ENCODE peak calls at places on chromosome 10, in four cellular contexts. X is K562, I is GM12878, Z is HepG2. O is an unnamed sample.

GRCh38 chr10:82037076-82037475 is 162.1 kb downstream of the NRG3 start:
- DNase-seq in X (no peak), I (no peak), Z (no peak), O (no peak)

GRCh38 chr10:93554760-93555432 is 11.6 kb upstream of the FFAR4 start:
- DNase-seq in X (peak), I (no peak), Z (peak), O (peak)

GRCh38 chr10:31051703-31052102 is 20.0 kb upstream of the ZNF438 start:
- DNase-seq in X (no peak), I (no peak), Z (no peak), O (no peak)

GRCh38 chr10:44478040-44478439 is 93.1 kb upstream of the CXCL12 start:
- DNase-seq in X (peak), I (no peak), Z (no peak), O (no peak)

GRCh38 chr10:62063795-62064472 is 162.4 kb downstream of the ARID5B start:
- DNase-seq in X (peak), I (no peak), Z (no peak), O (no peak)

GRCh38 chr10:102230861-102231356 is 4.8 kb downstream of the ELOVL3 start:
- DNase-seq in X (peak), I (no peak), Z (no peak), O (no peak)

GRCh38 chr10:77789016-77789415 is 137.5 kb downstream of the DLG5 start:
- DNase-seq in X (no peak), I (no peak), Z (no peak), O (no peak)

GRCh38 chr10:78479467-78479866 is 445.8 kb downstream of the RPS24 start:
- DNase-seq in X (no peak), I (no peak), Z (no peak), O (no peak)

GRCh38 chr10:31121797-31122586 is 90.3 kb upstream of the ZNF438 start:
- DNase-seq in X (no peak), I (no peak), Z (no peak), O (no peak)

GRCh38 chr10:13349776-13350274 is 1.7 kb upstream of the SEPHS1 start:
- DNase-seq in X (peak), I (no peak), Z (no peak), O (no peak)

GRCh38 chr10:63520463-63521388 is 475 bp upstream of the REEP3 start:
- DNase-seq in X (peak), I (no peak), Z (peak), O (peak)

GRCh38 chr10:50503661-50504320 is 120.0 kb downstream of the SGMS1 start:
- DNase-seq in X (peak), I (no peak), Z (no peak), O (no peak)

GRCh38 chr10:12712284-12712983 is 289.1 kb downstream of the CCDC3 start:
- DNase-seq in X (no peak), I (no peak), Z (no peak), O (no peak)

GRCh38 chr10:74576586-74576985 is 249.8 kb upstream of the KAT6B start:
- DNase-seq in X (no peak), I (no peak), Z (no peak), O (no peak)

GRCh38 chr10:6399241-6399701 is 180.8 kb downstream of the PRKCQ start:
- DNase-seq in X (no peak), I (no peak), Z (no peak), O (peak)

GRCh38 chr10:131085586-131085860 is 226.0 kb downstream of the TCERG1L start:
- DNase-seq in X (no peak), I (no peak), Z (no peak), O (no peak)

GRCh38 chr10:131084791-131085585 is 226.5 kb downstream of the TCERG1L start:
- DNase-seq in X (no peak), I (no peak), Z (no peak), O (no peak)

GRCh38 chr10:131082201-131082850 is 229.2 kb downstream of the TCERG1L start:
- DNase-seq in X (no peak), I (no peak), Z (no peak), O (no peak)

GRCh38 chr10:131082991-131083465 is 228.5 kb downstream of the TCERG1L start:
- DNase-seq in X (no peak), I (no peak), Z (peak), O (no peak)

DNA sequence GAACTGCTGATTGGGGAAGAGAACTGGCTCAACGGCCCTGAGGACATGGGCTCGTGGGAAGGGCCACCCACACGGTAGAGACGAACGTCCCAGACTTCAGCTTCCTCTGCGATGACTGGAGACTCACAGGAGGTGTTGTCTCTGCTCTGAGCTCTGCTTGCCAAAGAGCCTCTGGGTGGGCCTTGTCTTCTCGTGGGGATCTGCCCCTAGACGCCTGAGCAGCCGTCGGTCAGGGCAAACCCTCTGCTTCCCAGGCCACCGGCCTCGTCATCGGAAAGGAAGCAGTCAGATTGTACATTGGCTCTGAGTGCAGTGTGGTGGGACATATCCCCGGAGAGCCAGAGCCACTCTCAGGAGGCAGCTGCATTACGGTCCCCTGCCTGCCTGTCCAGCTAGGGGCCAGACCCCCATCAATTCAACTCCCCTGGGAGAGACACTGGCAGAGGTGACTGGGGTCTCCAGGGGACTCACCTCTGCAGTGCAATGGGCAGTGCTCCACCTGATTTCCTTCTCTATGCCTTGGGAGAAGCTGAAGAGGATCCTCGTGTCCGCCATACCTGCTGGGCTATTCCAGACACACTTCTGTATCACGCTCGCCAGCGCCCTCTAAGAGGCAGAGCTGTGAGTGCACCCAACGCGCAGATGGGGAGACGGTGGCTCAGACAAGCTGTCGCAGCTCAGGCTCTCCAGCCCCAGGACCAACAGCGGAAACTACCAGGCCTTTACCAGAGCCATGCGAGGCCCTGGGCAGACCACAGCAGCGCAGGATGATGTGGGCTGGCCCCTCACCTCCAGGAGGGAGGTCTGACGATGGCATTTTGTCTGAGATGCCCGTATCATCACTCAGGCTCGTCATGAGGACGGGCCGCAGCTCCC is 227.4 kb downstream of the TCERG1L start:
- DNase-seq in X (peak), I (no peak), Z (no peak), O (no peak)
- H3K27ac ChIP-seq in X (no peak), I (no peak), Z (no peak), O (no peak)

GRCh38 chr10:89576022-89576421 is 40.6 kb upstream of the SLC16A12 start:
- DNase-seq in X (no peak), I (no peak), Z (no peak), O (no peak)

GRCh38 chr10:89574348-89574747 is 39.0 kb upstream of the SLC16A12 start:
- DNase-seq in X (no peak), I (no peak), Z (peak), O (no peak)

GRCh38 chr10:89580243-89580642 is 44.8 kb upstream of the SLC16A12 start:
- DNase-seq in X (no peak), I (no peak), Z (no peak), O (no peak)

GRCh38 chr10:89576696-89577095 is 41.3 kb upstream of the SLC16A12 start:
- DNase-seq in X (no peak), I (no peak), Z (no peak), O (no peak)

DNA sequence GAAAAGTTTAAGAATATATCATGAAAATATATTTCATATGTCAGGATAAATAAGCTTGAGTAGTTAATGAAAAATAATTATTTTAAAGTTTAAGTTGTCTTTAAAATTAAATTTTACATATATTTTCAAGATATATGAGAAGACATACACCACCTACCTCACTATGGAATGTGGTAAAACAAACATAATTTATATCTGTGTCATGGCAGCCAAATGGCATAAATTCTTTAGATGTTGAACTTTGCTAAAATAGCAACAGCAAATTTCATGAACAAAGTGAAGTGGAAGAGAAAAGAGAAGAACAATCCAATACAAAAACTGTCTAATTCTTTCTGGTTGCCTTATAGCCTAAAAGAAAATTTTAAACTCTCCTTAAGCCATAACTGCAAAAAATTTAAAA is 39.6 kb upstream of the SLC16A12 start:
- DNase-seq in X (no peak), I (no peak), Z (no peak), O (no peak)
- TF ChIP-seq GABPA in X (no peak), I (no peak), Z (no peak), O (no peak)

GRCh38 chr10:100912013-100912608 is 652 bp upstream of the SLF2 start:
- DNase-seq in X (peak), I (no peak), Z (no peak), O (no peak)

GRCh38 chr10:100917071-100917470 is 4.3 kb downstream of the SLF2 start:
- DNase-seq in X (no peak), I (no peak), Z (no peak), O (no peak)

GRCh38 chr10:100911472-100911871 is 1.3 kb upstream of the SLF2 start:
- DNase-seq in X (no peak), I (no peak), Z (no peak), O (no peak)

GRCh38 chr10:100912609-100913469 is at the start of gene SLF2:
- DNase-seq in X (peak), I (peak), Z (peak), O (peak)

GRCh38 chr10:100913470-100913865 is 705 bp downstream of the SLF2 start:
- DNase-seq in X (no peak), I (no peak), Z (no peak), O (no peak)
- TF ChIP-seq REST in X (no peak), I (no peak), Z (no peak), O (no peak)

DNA sequence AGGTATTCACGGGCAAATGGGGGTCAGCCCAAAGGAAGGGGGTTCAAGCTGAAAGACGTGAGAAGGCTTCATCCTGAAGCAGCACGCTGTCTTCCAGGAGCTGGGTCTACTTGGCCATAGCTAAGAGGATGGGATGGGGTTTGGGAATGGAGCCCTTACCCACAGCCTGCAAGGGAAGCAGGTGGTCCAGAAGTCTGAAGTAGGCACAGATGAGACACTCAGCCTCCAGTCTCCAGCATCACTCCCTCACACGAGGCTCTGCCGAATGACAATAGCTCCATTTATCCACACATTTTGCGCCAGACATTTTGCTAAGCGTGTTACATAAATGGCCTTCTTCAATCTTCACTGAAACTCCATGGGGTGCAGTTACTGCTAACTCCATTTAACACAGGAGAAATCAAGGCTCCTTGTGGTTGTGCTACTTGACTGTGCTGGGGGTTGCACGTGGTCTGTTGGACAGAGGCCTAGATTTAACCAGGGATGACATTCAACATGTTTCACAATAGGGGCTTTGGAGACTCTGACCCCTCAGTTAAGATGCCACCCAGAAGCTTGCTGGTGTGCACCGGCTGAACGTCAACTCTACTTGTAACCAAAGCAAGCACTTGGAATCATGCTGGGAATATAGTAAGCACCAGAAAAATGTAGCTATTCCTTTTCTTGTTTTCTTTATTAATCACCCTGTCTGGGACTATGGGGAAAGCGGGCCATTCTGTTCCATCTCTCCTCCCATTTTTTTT is 85.3 kb downstream of the FAM241B start:
- DNase-seq in X (no peak), I (no peak), Z (no peak), O (no peak)
- H3K27ac ChIP-seq in X (no peak), I (no peak), Z (no peak), O (no peak)

GRCh38 chr10:133391761-133392518 is 2.0 kb upstream of the MTG1 start:
- DNase-seq in X (no peak), I (no peak), Z (no peak), O (no peak)
- TF ChIP-seq GABPA in X (no peak), I (no peak), Z (no peak), O (no peak)

GRCh38 chr10:48481385-48481784 is 123.5 kb downstream of the ARHGAP22 start:
- DNase-seq in X (no peak), I (no peak), Z (no peak), O (no peak)
- TF ChIP-seq REST in X (no peak), I (no peak), Z (no peak), O (peak)

GRCh38 chr10:124704428-124704805 is 39.8 kb downstream of the FAM53B start:
- DNase-seq in X (no peak), I (no peak), Z (no peak), O (no peak)
- H3K27ac ChIP-seq in X (no peak), I (no peak), Z (no peak), O (peak)

GRCh38 chr10:24694086-24694485 is 29.6 kb downstream of the ARHGAP21 start:
- DNase-seq in X (no peak), I (no peak), Z (no peak), O (no peak)
- TF ChIP-seq GABPA in X (no peak), I (no peak), Z (no peak), O (no peak)

O was measured in HL-60.